ENCODE peak calls at places on chromosomes 12 and 14, in six cellular contexts. S, V, X, U, G and I are unnamed samples.

GRCh38 chr14:61429316-61429715 is 107.9 kb downstream of the PRKCH start:
- ATAC-seq in S (no peak), V (no peak), X (no peak), U (peak), G (no peak), I (no peak)

GRCh38 chr14:82854131-82854530 is 1320.5 kb upstream of the SEL1L start:
- ATAC-seq in S (no peak), V (no peak), X (no peak), U (no peak), G (no peak), I (no peak)

GRCh38 chr12:95959107-95959506 is 16.0 kb downstream of the AMDHD1 start:
- ATAC-seq in S (peak), V (peak), X (peak), U (no peak), G (no peak), I (no peak)

GRCh38 chr12:116760621-116761020 is 22.5 kb downstream of the RNFT2 start:
- ATAC-seq in S (no peak), V (no peak), X (peak), U (no peak), G (no peak), I (no peak)

GRCh38 chr12:44571031-44571550 is 305.0 kb downstream of the NELL2 start:
- ATAC-seq in S (no peak), V (no peak), X (no peak), U (peak), G (no peak), I (no peak)

GRCh38 chr14:50055461-50056228 is 60.7 kb downstream of the VCPKMT start:
- ATAC-seq in S (no peak), V (no peak), X (no peak), U (peak), G (no peak), I (no peak)

GRCh38 chr12:71958457-71958856 is 19.8 kb downstream of the TPH2 start:
- ATAC-seq in S (no peak), V (no peak), X (no peak), U (no peak), G (no peak), I (no peak)

GRCh38 chr12:120361506-120362208 is 7.3 kb downstream of the MSI1 start:
- ATAC-seq in S (no peak), V (no peak), X (peak), U (peak), G (peak), I (peak)

GRCh38 chr12:67625004-67625403 is 23.5 kb upstream of the DYRK2 start:
- ATAC-seq in S (no peak), V (no peak), X (no peak), U (no peak), G (no peak), I (no peak)

GRCh38 chr12:19819231-19819630 is 379.9 kb downstream of the AEBP2 start:
- ATAC-seq in S (no peak), V (no peak), X (no peak), U (no peak), G (peak), I (peak)

GRCh38 chr12:90854136-90854689 is 100.8 kb downstream of the CCER1 start:
- ATAC-seq in S (peak), V (peak), X (no peak), U (peak), G (peak), I (no peak)

GRCh38 chr12:14946856-14947255 is 8.5 kb upstream of the ERP27 start:
- ATAC-seq in S (no peak), V (no peak), X (no peak), U (no peak), G (no peak), I (no peak)

GRCh38 chr14:65277027-65277426 is 135.5 kb upstream of the FUT8 start:
- ATAC-seq in S (peak), V (no peak), X (no peak), U (no peak), G (no peak), I (no peak)

GRCh38 chr14:91228112-91229004 is 16.1 kb downstream of the GPR68 start:
- ATAC-seq in S (no peak), V (no peak), X (peak), U (peak), G (no peak), I (no peak)

GRCh38 chr14:54686219-54686870 is 119.4 kb downstream of the SAMD4A start:
- ATAC-seq in S (no peak), V (no peak), X (no peak), U (no peak), G (peak), I (peak)

GRCh38 chr14:68199465-68200145 is 380.0 kb downstream of the RAD51B start:
- ATAC-seq in S (no peak), V (no peak), X (no peak), U (no peak), G (peak), I (peak)

GRCh38 chr14:104404922-104405321 is 174.6 kb upstream of the C14orf180 start:
- ATAC-seq in S (no peak), V (no peak), X (no peak), U (no peak), G (no peak), I (no peak)

GRCh38 chr12:6352198-6353173 is 10.6 kb upstream of the TNFRSF1A start:
- ATAC-seq in S (peak), V (peak), X (no peak), U (peak), G (peak), I (peak)

GRCh38 chr12:23083267-23083666 is 458.3 kb downstream of the ETNK1 start:
- ATAC-seq in S (no peak), V (no peak), X (no peak), U (peak), G (peak), I (no peak)

GRCh38 chr14:106501898-106502297 is 975.5 kb downstream of the TMEM121 start:
- ATAC-seq in S (no peak), V (no peak), X (no peak), U (no peak), G (no peak), I (no peak)

GRCh38 chr14:23827100-23827892 is 126.3 kb upstream of the DHRS4 start:
- ATAC-seq in S (no peak), V (peak), X (no peak), U (no peak), G (no peak), I (no peak)

GRCh38 chr12:102543931-102544485 is 63.6 kb upstream of the IGF1 start:
- ATAC-seq in S (no peak), V (no peak), X (no peak), U (peak), G (no peak), I (no peak)

GRCh38 chr14:96212140-96212539 is 7.5 kb downstream of the BDKRB2 start:
- ATAC-seq in S (no peak), V (no peak), X (no peak), U (no peak), G (no peak), I (no peak)

GRCh38 chr14:97120204-97121120 is 323.3 kb downstream of the VRK1 start:
- ATAC-seq in S (no peak), V (no peak), X (no peak), U (peak), G (no peak), I (no peak)

GRCh38 chr12:7001921-7002591 is 16.2 kb downstream of the LPCAT3 start:
- ATAC-seq in S (no peak), V (no peak), X (no peak), U (no peak), G (no peak), I (no peak)

GRCh38 chr14:105069887-105070759 is 4.9 kb upstream of the GPR132 start:
- ATAC-seq in S (no peak), V (no peak), X (peak), U (peak), G (peak), I (no peak)

GRCh38 chr12:6612247-6612646 is 5.1 kb upstream of the CHD4 start:
- ATAC-seq in S (no peak), V (no peak), X (no peak), U (no peak), G (no peak), I (no peak)

GRCh38 chr12:20969766-20970165 is 159.3 kb downstream of the SLCO1B3 start:
- ATAC-seq in S (no peak), V (no peak), X (no peak), U (no peak), G (no peak), I (no peak)

GRCh38 chr14:54360667-54361066 is 36.1 kb upstream of the CDKN3 start:
- ATAC-seq in S (peak), V (peak), X (no peak), U (no peak), G (no peak), I (no peak)

GRCh38 chr12:132137483-132138125 is 6.5 kb downstream of the DDX51 start:
- ATAC-seq in S (peak), V (no peak), X (peak), U (no peak), G (no peak), I (no peak)

GRCh38 chr14:99806040-99806439 is 12.8 kb downstream of the EML1 start:
- ATAC-seq in S (no peak), V (no peak), X (no peak), U (no peak), G (no peak), I (no peak)

GRCh38 chr14:99806841-99807240 is 13.6 kb downstream of the EML1 start:
- ATAC-seq in S (no peak), V (no peak), X (no peak), U (no peak), G (no peak), I (no peak)

GRCh38 chr14:99808133-99808505 is 14.9 kb downstream of the EML1 start:
- ATAC-seq in S (no peak), V (no peak), X (no peak), U (no peak), G (no peak), I (no peak)

GRCh38 chr14:99808515-99808914 is 15.3 kb downstream of the EML1 start:
- ATAC-seq in S (no peak), V (no peak), X (no peak), U (no peak), G (peak), I (peak)

DNA sequence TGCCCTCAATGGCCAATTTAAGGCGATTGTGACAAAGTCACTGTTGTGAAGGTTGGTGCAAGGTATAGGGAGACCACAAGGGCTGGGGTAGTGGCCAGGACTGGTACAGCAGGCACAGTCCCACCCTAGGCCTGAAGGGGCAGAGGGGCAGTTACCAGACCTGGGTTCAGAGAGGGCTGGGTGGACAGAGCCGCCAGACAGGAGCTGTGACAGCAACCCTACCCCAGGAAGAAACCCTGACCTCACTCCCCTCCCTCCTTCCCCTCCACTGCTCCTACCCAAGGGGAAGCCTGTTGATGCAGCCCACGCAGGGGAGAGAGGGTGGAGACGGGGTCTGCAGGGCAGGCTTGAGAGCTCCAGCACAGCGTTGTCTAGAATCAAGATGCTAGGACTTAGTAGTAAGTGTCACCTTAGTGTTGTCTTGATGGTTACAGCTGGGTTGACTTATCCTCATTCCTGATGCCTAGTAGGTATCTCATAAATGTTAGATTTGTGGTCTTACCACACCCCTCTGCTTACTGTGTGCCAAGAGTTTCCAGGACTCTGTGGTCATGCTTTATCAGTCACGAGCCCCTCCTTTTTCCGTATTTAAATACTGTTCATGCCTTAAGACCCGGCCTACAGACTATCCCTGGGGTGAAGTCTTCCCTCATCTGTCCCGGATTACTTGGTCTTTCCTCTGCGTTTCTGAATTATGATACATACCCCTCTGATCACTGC is 14.4 kb downstream of the EML1 start:
- ATAC-seq in S (peak), V (peak), X (no peak), U (peak), G (peak), I (peak)
- H3K27ac ChIP-seq in S (no peak), V (no peak), X (no peak), U (no peak), G (no peak), I (peak)

GRCh38 chr14:26522985-26523384 is 74.8 kb downstream of the NOVA1 start:
- ATAC-seq in S (no peak), V (no peak), X (no peak), U (no peak), G (peak), I (peak)
- TF ChIP-seq EP300 in S (no peak), V (no peak), X (no peak), U (no peak), G (no peak), I (no peak)

DNA sequence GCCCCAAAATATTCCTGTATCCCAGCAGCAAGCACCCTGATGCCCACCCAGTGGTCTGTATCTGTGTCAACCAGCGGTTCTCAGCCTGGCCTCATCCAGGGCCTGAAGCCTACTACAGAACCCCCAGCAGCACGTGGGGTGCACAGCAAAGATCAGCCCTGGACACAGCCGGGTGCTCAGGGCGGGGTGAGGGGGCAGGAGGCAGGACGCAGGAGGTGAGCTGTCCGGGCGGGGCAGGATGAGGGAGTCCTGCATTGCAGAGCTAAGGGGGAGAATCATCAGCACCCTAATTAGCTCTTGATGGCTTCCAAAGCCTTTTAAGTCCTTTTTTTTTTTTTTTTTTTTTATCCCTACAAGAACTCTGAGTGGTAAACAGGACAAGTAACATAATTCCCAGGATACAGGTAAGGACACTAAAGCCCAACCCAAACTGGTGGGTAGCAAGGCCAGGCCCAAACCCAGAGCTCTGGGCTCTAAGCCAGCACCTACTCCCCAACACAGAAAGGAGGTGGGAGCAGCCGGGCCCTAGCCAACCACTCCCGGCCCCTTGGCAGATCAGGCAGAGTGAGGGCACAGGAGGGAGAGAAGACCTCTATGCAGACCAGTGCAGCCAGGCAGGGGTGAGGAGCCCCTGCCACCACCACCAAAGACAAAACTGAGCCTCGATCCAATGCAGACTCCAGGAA is 32.4 kb upstream of the EIF5 start:
- ATAC-seq in S (peak), V (no peak), X (peak), U (no peak), G (no peak), I (no peak)
- H3K27ac ChIP-seq in S (peak), V (no peak), X (no peak), U (no peak), G (no peak), I (no peak)

DNA sequence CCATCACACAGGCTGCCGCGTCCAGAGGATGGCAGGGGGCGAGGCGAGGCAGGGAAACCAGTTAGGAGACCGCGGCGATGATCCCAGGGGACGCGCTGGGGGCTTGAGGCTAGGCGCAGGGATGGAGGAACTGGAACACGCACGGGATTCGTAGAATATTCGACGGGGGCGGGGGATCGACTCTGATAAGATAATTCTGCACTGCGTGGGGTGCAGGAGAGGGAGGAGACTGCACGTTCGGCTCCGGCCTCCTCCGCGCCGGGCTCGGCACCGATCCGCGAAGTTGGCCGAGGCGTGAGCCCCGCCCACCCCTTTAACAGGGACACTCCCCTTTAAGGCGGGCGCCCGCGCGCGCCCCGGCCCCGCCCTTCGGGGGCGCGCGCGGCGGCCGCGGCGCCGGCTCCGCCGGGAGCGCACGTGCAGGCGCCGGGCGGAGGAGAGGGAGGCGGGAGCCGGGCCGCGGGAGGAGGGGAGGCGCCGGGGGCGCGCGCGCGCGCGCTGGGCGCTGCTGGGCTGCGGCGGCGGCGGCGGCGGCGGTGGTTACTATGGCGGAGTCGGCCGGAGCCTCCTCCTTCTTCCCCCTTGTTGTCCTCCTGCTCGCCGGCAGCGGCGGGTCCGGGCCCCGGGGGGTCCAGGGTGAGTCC is at the start of gene ACVR1B:
- ATAC-seq in S (peak), V (peak), X (peak), U (peak), G (peak), I (peak)
- TF ChIP-seq EP300 in S (no peak), V (no peak), X (no peak), U (no peak), G (no peak), I (no peak)

GRCh38 chr12:24760606-24761378 is 188.1 kb downstream of the BCAT1 start:
- ATAC-seq in S (no peak), V (peak), X (no peak), U (no peak), G (no peak), I (no peak)
- H3K27ac ChIP-seq in S (no peak), V (peak), X (no peak), U (no peak), G (no peak), I (no peak)

GRCh38 chr12:123712780-123713319 is 697 bp downstream of the ATP6V0A2 start:
- ATAC-seq in S (peak), V (peak), X (no peak), U (no peak), G (no peak), I (no peak)
- TF ChIP-seq EP300 in S (no peak), V (no peak), X (no peak), U (no peak), G (no peak), I (no peak)

DNA sequence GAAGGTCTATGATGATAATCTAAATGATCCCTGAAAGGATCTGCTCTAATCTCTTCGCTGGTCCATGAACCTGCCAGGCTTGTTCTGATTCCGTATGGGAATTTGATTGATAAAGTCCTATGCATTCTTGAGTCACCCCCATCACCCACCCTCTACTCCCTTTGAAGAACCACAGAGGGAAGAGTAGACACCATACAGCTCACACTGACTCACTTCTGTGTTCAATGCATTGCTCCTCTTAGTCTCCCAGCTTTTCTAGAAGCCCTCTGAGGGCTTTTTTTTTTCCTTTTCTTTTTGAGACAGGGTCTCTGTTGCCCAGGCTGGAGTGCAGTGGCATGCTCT is 18.5 kb upstream of the GPRC5A start:
- ATAC-seq in S (peak), V (no peak), X (no peak), U (no peak), G (no peak), I (no peak)
- H3K27ac ChIP-seq in S (peak), V (no peak), X (no peak), U (no peak), G (peak), I (no peak)

DNA sequence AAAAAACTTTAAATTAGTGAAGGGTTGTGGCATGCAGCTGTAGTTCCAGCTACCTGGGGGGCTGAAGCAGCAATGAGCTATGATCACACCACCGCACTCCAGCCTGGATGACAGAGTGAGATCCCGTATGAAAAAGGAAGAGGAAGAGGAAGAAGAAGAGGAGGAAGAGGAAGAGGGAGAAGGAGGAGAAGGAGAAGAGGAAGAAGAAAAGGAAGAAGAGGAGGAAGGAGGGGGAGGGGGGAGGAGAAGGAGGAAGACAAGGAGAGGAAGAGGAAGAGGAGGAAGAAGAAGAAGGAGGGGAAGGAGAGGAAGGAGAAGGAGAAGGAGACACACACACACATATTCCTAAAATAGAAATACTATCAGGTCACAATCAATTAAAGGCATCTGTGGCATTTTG is 32.0 kb downstream of the RXYLT1 start:
- ATAC-seq in S (no peak), V (no peak), X (no peak), U (no peak), G (no peak), I (no peak)
- TF ChIP-seq EP300 in S (no peak), V (no peak), X (no peak), U (no peak), G (no peak), I (no peak)